ENCODE peak calls at places on chromosome 18, in seven cellular contexts. One of them, this sample, is unnamed.

GRCh38 chr18:47606526-47606925 is 323.9 kb downstream of the SMAD2 start:
- DNase-seq in GM13977: no peak
- DNase-seq in WTC11: no peak
- DNase-seq in activated CD4-positive, alpha-beta T cell treated with anti-CD3 and anti-CD28 coated beads, Interleukin-2, amount 50 U/mL, for 1 hour: no peak
- DNase-seq in head of caudate nucleus: no peak
- DNase-seq in stimulated activated CD4-positive, alpha-beta T cell treated with anti-CD3 and anti-CD28 coated beads, Interleukin-1b, Interleukin-23, amount 100 ng/mL, for 24 hours: no peak
- DNase-seq in Right ventricle myocardium superior: no peak
- DNase-seq in this sample: no peak

GRCh38 chr18:80169607-80170006 is 60.5 kb downstream of the ADNP2 start:
- DNase-seq in GM13977: no peak
- DNase-seq in WTC11: no peak
- DNase-seq in activated CD4-positive, alpha-beta T cell treated with anti-CD3 and anti-CD28 coated beads, Interleukin-2, amount 50 U/mL, for 1 hour: no peak
- DNase-seq in head of caudate nucleus: no peak
- DNase-seq in stimulated activated CD4-positive, alpha-beta T cell treated with anti-CD3 and anti-CD28 coated beads, Interleukin-1b, Interleukin-23, amount 100 ng/mL, for 24 hours: no peak
- DNase-seq in Right ventricle myocardium superior: no peak
- DNase-seq in this sample: no peak

GRCh38 chr18:21242141-21243040 is at the start of gene GREB1L:
- DNase-seq in GM13977: peak; percentile 71
- DNase-seq in WTC11: peak; percentile 77
- DNase-seq in activated CD4-positive, alpha-beta T cell treated with anti-CD3 and anti-CD28 coated beads, Interleukin-2, amount 50 U/mL, for 1 hour: no peak
- DNase-seq in head of caudate nucleus: peak; percentile 89
- DNase-seq in stimulated activated CD4-positive, alpha-beta T cell treated with anti-CD3 and anti-CD28 coated beads, Interleukin-1b, Interleukin-23, amount 100 ng/mL, for 24 hours: no peak
- DNase-seq in Right ventricle myocardium superior: peak; percentile 71
- DNase-seq in this sample: no peak

GRCh38 chr18:26057208-26057821 is 33.1 kb downstream of the SS18 start:
- DNase-seq in GM13977: no peak
- DNase-seq in WTC11: no peak
- DNase-seq in activated CD4-positive, alpha-beta T cell treated with anti-CD3 and anti-CD28 coated beads, Interleukin-2, amount 50 U/mL, for 1 hour: no peak
- DNase-seq in head of caudate nucleus: no peak
- DNase-seq in stimulated activated CD4-positive, alpha-beta T cell treated with anti-CD3 and anti-CD28 coated beads, Interleukin-1b, Interleukin-23, amount 100 ng/mL, for 24 hours: no peak
- DNase-seq in Right ventricle myocardium superior: no peak
- DNase-seq in this sample: no peak

GRCh38 chr18:46946656-46947282 is 29.4 kb downstream of the KATNAL2 start:
- DNase-seq in GM13977: peak; percentile 83
- DNase-seq in WTC11: peak; percentile 92
- DNase-seq in activated CD4-positive, alpha-beta T cell treated with anti-CD3 and anti-CD28 coated beads, Interleukin-2, amount 50 U/mL, for 1 hour: peak; percentile 35
- DNase-seq in head of caudate nucleus: peak; percentile 90
- DNase-seq in stimulated activated CD4-positive, alpha-beta T cell treated with anti-CD3 and anti-CD28 coated beads, Interleukin-1b, Interleukin-23, amount 100 ng/mL, for 24 hours: no peak
- DNase-seq in Right ventricle myocardium superior: peak; percentile 89
- DNase-seq in this sample: peak; percentile 34

GRCh38 chr18:56807883-56808282 is 156.7 kb downstream of the WDR7 start:
- DNase-seq in GM13977: no peak
- DNase-seq in WTC11: no peak
- DNase-seq in activated CD4-positive, alpha-beta T cell treated with anti-CD3 and anti-CD28 coated beads, Interleukin-2, amount 50 U/mL, for 1 hour: no peak
- DNase-seq in head of caudate nucleus: no peak
- DNase-seq in stimulated activated CD4-positive, alpha-beta T cell treated with anti-CD3 and anti-CD28 coated beads, Interleukin-1b, Interleukin-23, amount 100 ng/mL, for 24 hours: no peak
- DNase-seq in Right ventricle myocardium superior: no peak
- DNase-seq in this sample: no peak

GRCh38 chr18:48781990-48782368 is 168.8 kb downstream of the SMAD7 start:
- DNase-seq in GM13977: no peak
- DNase-seq in WTC11: no peak
- DNase-seq in activated CD4-positive, alpha-beta T cell treated with anti-CD3 and anti-CD28 coated beads, Interleukin-2, amount 50 U/mL, for 1 hour: no peak
- DNase-seq in head of caudate nucleus: no peak
- DNase-seq in stimulated activated CD4-positive, alpha-beta T cell treated with anti-CD3 and anti-CD28 coated beads, Interleukin-1b, Interleukin-23, amount 100 ng/mL, for 24 hours: no peak
- DNase-seq in Right ventricle myocardium superior: peak; percentile 35
- DNase-seq in this sample: no peak

GRCh38 chr18:59269563-59270214 is 3.6 kb downstream of the RAX start:
- DNase-seq in GM13977: no peak
- DNase-seq in WTC11: no peak
- DNase-seq in activated CD4-positive, alpha-beta T cell treated with anti-CD3 and anti-CD28 coated beads, Interleukin-2, amount 50 U/mL, for 1 hour: no peak
- DNase-seq in head of caudate nucleus: no peak
- DNase-seq in stimulated activated CD4-positive, alpha-beta T cell treated with anti-CD3 and anti-CD28 coated beads, Interleukin-1b, Interleukin-23, amount 100 ng/mL, for 24 hours: no peak
- DNase-seq in Right ventricle myocardium superior: no peak
- DNase-seq in this sample: no peak

GRCh38 chr18:159037-159652 is 788 bp downstream of the USP14 start:
- DNase-seq in GM13977: peak; percentile 42
- DNase-seq in WTC11: no peak
- DNase-seq in activated CD4-positive, alpha-beta T cell treated with anti-CD3 and anti-CD28 coated beads, Interleukin-2, amount 50 U/mL, for 1 hour: no peak
- DNase-seq in head of caudate nucleus: no peak
- DNase-seq in stimulated activated CD4-positive, alpha-beta T cell treated with anti-CD3 and anti-CD28 coated beads, Interleukin-1b, Interleukin-23, amount 100 ng/mL, for 24 hours: no peak
- DNase-seq in Right ventricle myocardium superior: no peak
- DNase-seq in this sample: no peak

GRCh38 chr18:49521251-49521650 is 34.2 kb upstream of the C18orf32 start:
- DNase-seq in GM13977: no peak
- DNase-seq in WTC11: no peak
- DNase-seq in activated CD4-positive, alpha-beta T cell treated with anti-CD3 and anti-CD28 coated beads, Interleukin-2, amount 50 U/mL, for 1 hour: no peak
- DNase-seq in head of caudate nucleus: no peak
- DNase-seq in stimulated activated CD4-positive, alpha-beta T cell treated with anti-CD3 and anti-CD28 coated beads, Interleukin-1b, Interleukin-23, amount 100 ng/mL, for 24 hours: no peak
- DNase-seq in Right ventricle myocardium superior: no peak
- DNase-seq in this sample: no peak

GRCh38 chr18:46294751-46295150 is 190.6 kb downstream of the HAUS1 start:
- DNase-seq in GM13977: no peak
- DNase-seq in WTC11: no peak
- DNase-seq in activated CD4-positive, alpha-beta T cell treated with anti-CD3 and anti-CD28 coated beads, Interleukin-2, amount 50 U/mL, for 1 hour: no peak
- DNase-seq in head of caudate nucleus: no peak
- DNase-seq in stimulated activated CD4-positive, alpha-beta T cell treated with anti-CD3 and anti-CD28 coated beads, Interleukin-1b, Interleukin-23, amount 100 ng/mL, for 24 hours: no peak
- DNase-seq in Right ventricle myocardium superior: no peak
- DNase-seq in this sample: no peak